ENCODE peak calls at places on chromosome 19, in four cellular contexts. I is AG10803, B is neural progenitor cell, P is cardiac fibroblast. Q is an unnamed sample.

GRCh38 chr19:13718733-13719132 is 45.6 kb upstream of the MRI1 start:
- DNase-seq in I (peak), P (peak), B (peak), Q (peak)

GRCh38 chr19:55660991-55661390 is 6.2 kb downstream of the U2AF2 start:
- DNase-seq in B (no peak), P (no peak), I (no peak), Q (no peak)

GRCh38 chr19:13171146-13171545 is 20.9 kb downstream of the IER2 start:
- DNase-seq in P (no peak), I (no peak), B (no peak), Q (no peak)

GRCh38 chr19:5828661-5829566 is 10.6 kb downstream of the FUT6 start:
- DNase-seq in B (peak), P (no peak), I (no peak), Q (peak)

GRCh38 chr19:16324384-16325160 is at the start of gene KLF2:
- DNase-seq in I (peak), P (peak), B (peak), Q (peak)

GRCh38 chr19:10289167-10289835 is 451 bp upstream of the ICAM5 start:
- DNase-seq in I (peak), B (peak), P (peak), Q (no peak)

GRCh38 chr19:41939861-41940442 is 11.7 kb upstream of the ERFL start:
- DNase-seq in I (no peak), B (peak), P (no peak), Q (no peak)

GRCh38 chr19:11291415-11291814 is 4.5 kb upstream of the TSPAN16 start:
- DNase-seq in I (no peak), P (no peak), B (no peak), Q (no peak)

GRCh38 chr19:10329555-10329954 is 3.8 kb downstream of the RAVER1 start:
- DNase-seq in I (no peak), P (no peak), B (no peak), Q (no peak)

GRCh38 chr19:38429055-38429810 is 3.2 kb upstream of the RASGRP4 start:
- DNase-seq in B (no peak), I (no peak), P (no peak), Q (no peak)

GRCh38 chr19:51489113-51489512 is 10.8 kb downstream of the CEACAM18 start:
- DNase-seq in B (no peak), P (no peak), I (no peak), Q (no peak)

GRCh38 chr19:56525214-56525860 is 13.4 kb upstream of the ZFP28 start:
- DNase-seq in B (no peak), P (peak), I (no peak), Q (no peak)

GRCh38 chr19:51018745-51019543 is 565 bp downstream of the KLK10 start:
- DNase-seq in P (no peak), B (no peak), I (no peak), Q (no peak)

GRCh38 chr19:11422163-11423068 is 3.3 kb upstream of the RGL3 start:
- DNase-seq in P (peak), I (peak), B (peak), Q (peak)

GRCh38 chr19:31294189-31294588 is 55.0 kb downstream of the TSHZ3 start:
- DNase-seq in I (no peak), B (no peak), P (no peak), Q (no peak)

GRCh38 chr19:5120321-5120720 is 151.4 kb downstream of the KDM4B start:
- DNase-seq in I (no peak), P (no peak), B (no peak), Q (no peak)

GRCh38 chr19:4089400-4089908 is 22.8 kb upstream of the ZBTB7A start:
- DNase-seq in B (no peak), I (no peak), P (no peak), Q (no peak)

GRCh38 chr19:47805313-47805712 is 962 bp upstream of the TPRX1 start:
- DNase-seq in B (no peak), I (no peak), P (no peak), Q (no peak)
- TF ChIP-seq CTCF in B (no peak), I (no peak), P (no peak), Q (no peak)

GRCh38 chr19:2332341-2333026 is 4.0 kb downstream of the SPPL2B start:
- DNase-seq in P (no peak), I (peak), B (no peak), Q (no peak)
- H3K4me3 ChIP-seq in P (no peak), I (peak), B (no peak), Q (no peak)

GRCh38 chr19:45885556-45886426 is at the start of gene IRF2BP1:
- DNase-seq in P (peak), B (peak), I (peak), Q (peak)
- TF ChIP-seq CTCF in P (no peak), B (peak), I (no peak), Q (no peak)

GRCh38 chr19:574658-575526 is 2.5 kb downstream of the BSG start:
- DNase-seq in I (no peak), P (peak), B (peak), Q (peak)
- H3K4me3 ChIP-seq in I (peak), P (peak), B (peak), Q (peak)

GRCh38 chr19:33064117-33064777 is 441 bp downstream of the RHPN2 start:
- DNase-seq in B (no peak), I (no peak), P (no peak), Q (peak)
- TF ChIP-seq CTCF in B (no peak), I (no peak), P (no peak), Q (peak)

DNA sequence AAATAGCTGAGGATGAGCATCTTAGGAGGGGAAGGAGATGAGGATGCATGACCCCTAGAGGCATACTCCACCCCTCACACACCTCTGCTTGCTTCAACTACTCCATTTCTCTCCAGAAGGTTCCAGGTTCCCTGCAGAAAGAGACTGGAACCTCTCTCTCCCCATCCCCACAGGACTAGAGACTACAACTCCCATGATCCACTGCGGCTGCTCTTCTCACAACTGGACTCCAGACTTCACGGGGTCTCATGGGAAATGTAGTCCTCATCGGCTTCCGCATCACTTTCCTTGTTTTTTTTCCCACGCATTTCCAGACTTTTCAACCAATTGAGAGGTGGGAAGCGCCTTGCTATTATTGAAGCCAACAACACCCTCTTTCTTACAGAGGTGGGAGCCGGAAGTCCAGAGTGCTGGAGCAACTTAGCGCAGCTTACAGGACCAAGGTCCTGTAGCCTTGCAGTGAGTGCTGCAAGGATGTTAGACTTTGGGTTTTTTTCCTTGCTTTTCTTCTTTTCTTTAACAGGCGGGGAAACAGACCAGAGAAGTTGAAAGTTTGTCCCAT is 13.9 kb upstream of the CACNG6 start:
- DNase-seq in B (peak), P (peak), I (peak), Q (peak)
- H3K4me3 ChIP-seq in B (peak), P (peak), I (peak), Q (peak)

GRCh38 chr19:1609680-1610474 is 4.6 kb upstream of the UQCR11 start:
- DNase-seq in B (no peak), P (no peak), I (no peak), Q (no peak)

GRCh38 chr19:1608414-1609391 is 3.4 kb upstream of the UQCR11 start:
- DNase-seq in P (no peak), I (no peak), B (no peak), Q (no peak)

GRCh38 chr19:1605236-1606137 is at the start of gene UQCR11:
- DNase-seq in P (peak), I (peak), B (peak), Q (peak)

GRCh38 chr19:1602091-1602707 is 3.1 kb downstream of the UQCR11 start:
- DNase-seq in I (no peak), P (no peak), B (no peak), Q (no peak)

GRCh38 chr19:1606138-1606651 is 933 bp upstream of the UQCR11 start:
- DNase-seq in I (no peak), B (no peak), P (no peak), Q (no peak)
- TF ChIP-seq CTCF in I (no peak), B (no peak), P (no peak), Q (no peak)

GRCh38 chr19:18108897-18109296 is 11.3 kb downstream of the MAST3 start:
- DNase-seq in P (no peak), B (no peak), I (no peak), Q (no peak)

GRCh38 chr19:18109731-18110671 is 12.4 kb downstream of the MAST3 start:
- DNase-seq in B (peak), P (no peak), I (no peak), Q (no peak)

GRCh38 chr19:18107235-18108083 is 9.9 kb downstream of the MAST3 start:
- DNase-seq in B (no peak), I (no peak), P (no peak), Q (no peak)

GRCh38 chr19:18110833-18111232 is 13.3 kb downstream of the MAST3 start:
- DNase-seq in P (no peak), I (no peak), B (no peak), Q (no peak)

GRCh38 chr19:18109363-18109730 is 11.8 kb downstream of the MAST3 start:
- DNase-seq in P (no peak), I (no peak), B (no peak), Q (no peak)
- H3K4me3 ChIP-seq in P (peak), I (peak), B (peak), Q (peak)

Q was measured in fibroblast of the aortic adventitia.